ENCODE peak calls at places on chromosomes 6 and 20, in six cellular contexts. One of them, this sample, is unnamed.

GRCh38 chr6:75600694-75601265 is 900 bp upstream of the SENP6 start:
- DNase-seq in naive thymus-derived CD8-positive, alpha-beta T cell: no peak
- DNase-seq in cardiac muscle cell: no peak
- DNase-seq in sciatic nerve: no peak
- DNase-seq in activated T-cell treated with anti-CD3 and anti-CD28 coated beads for 1 hour: no peak
- DNase-seq in right lobe of liver: no peak
- DNase-seq in this sample: no peak

GRCh38 chr6:43516367-43516696 is 394 bp downstream of the YIPF3 start:
- DNase-seq in naive thymus-derived CD8-positive, alpha-beta T cell: no peak
- DNase-seq in cardiac muscle cell: no peak
- DNase-seq in sciatic nerve: no peak
- DNase-seq in activated T-cell treated with anti-CD3 and anti-CD28 coated beads for 1 hour: no peak
- DNase-seq in right lobe of liver: no peak
- DNase-seq in this sample: no peak

GRCh38 chr6:128363020-128363419 is 157.4 kb downstream of the PTPRK start:
- DNase-seq in naive thymus-derived CD8-positive, alpha-beta T cell: no peak
- DNase-seq in cardiac muscle cell: no peak
- DNase-seq in sciatic nerve: no peak
- DNase-seq in activated T-cell treated with anti-CD3 and anti-CD28 coated beads for 1 hour: no peak
- DNase-seq in right lobe of liver: no peak
- DNase-seq in this sample: no peak

GRCh38 chr6:28353981-28354676 is 4.4 kb downstream of the ZKSCAN3 start:
- DNase-seq in naive thymus-derived CD8-positive, alpha-beta T cell: no peak
- DNase-seq in cardiac muscle cell: no peak
- DNase-seq in sciatic nerve: peak; percentile 66
- DNase-seq in activated T-cell treated with anti-CD3 and anti-CD28 coated beads for 1 hour: no peak
- DNase-seq in right lobe of liver: peak; percentile 34
- DNase-seq in this sample: no peak

GRCh38 chr6:166714581-166714980 is 87.5 kb upstream of the RPS6KA2 start:
- DNase-seq in naive thymus-derived CD8-positive, alpha-beta T cell: no peak
- DNase-seq in cardiac muscle cell: no peak
- DNase-seq in sciatic nerve: no peak
- DNase-seq in activated T-cell treated with anti-CD3 and anti-CD28 coated beads for 1 hour: no peak
- DNase-seq in right lobe of liver: no peak
- DNase-seq in this sample: no peak

GRCh38 chr6:29764422-29765196 is 41.4 kb downstream of the HLA-F start:
- DNase-seq in naive thymus-derived CD8-positive, alpha-beta T cell: no peak
- DNase-seq in cardiac muscle cell: no peak
- DNase-seq in sciatic nerve: no peak
- DNase-seq in activated T-cell treated with anti-CD3 and anti-CD28 coated beads for 1 hour: no peak
- DNase-seq in right lobe of liver: no peak
- DNase-seq in this sample: no peak

GRCh38 chr20:36098364-36098763 is 56.2 kb upstream of the EPB41L1 start:
- DNase-seq in naive thymus-derived CD8-positive, alpha-beta T cell: peak; percentile 17
- DNase-seq in cardiac muscle cell: no peak
- DNase-seq in sciatic nerve: no peak
- DNase-seq in activated T-cell treated with anti-CD3 and anti-CD28 coated beads for 1 hour: no peak
- DNase-seq in right lobe of liver: no peak
- DNase-seq in this sample: no peak

GRCh38 chr6:2376429-2377355 is 131.3 kb upstream of the GMDS start:
- DNase-seq in naive thymus-derived CD8-positive, alpha-beta T cell: no peak
- DNase-seq in cardiac muscle cell: no peak
- DNase-seq in sciatic nerve: no peak
- DNase-seq in activated T-cell treated with anti-CD3 and anti-CD28 coated beads for 1 hour: no peak
- DNase-seq in right lobe of liver: no peak
- DNase-seq in this sample: no peak

GRCh38 chr20:63534831-63535651 is 2.1 kb downstream of the PTK6 start:
- DNase-seq in naive thymus-derived CD8-positive, alpha-beta T cell: no peak
- DNase-seq in cardiac muscle cell: no peak
- DNase-seq in sciatic nerve: no peak
- DNase-seq in activated T-cell treated with anti-CD3 and anti-CD28 coated beads for 1 hour: no peak
- DNase-seq in right lobe of liver: peak; percentile 73
- DNase-seq in this sample: no peak

GRCh38 chr20:2771631-2772080 is 28.8 kb downstream of the CPXM1 start:
- DNase-seq in naive thymus-derived CD8-positive, alpha-beta T cell: no peak
- DNase-seq in cardiac muscle cell: no peak
- DNase-seq in sciatic nerve: no peak
- DNase-seq in activated T-cell treated with anti-CD3 and anti-CD28 coated beads for 1 hour: no peak
- DNase-seq in right lobe of liver: no peak
- DNase-seq in this sample: no peak

GRCh38 chr6:89828988-89829590 is 591 bp upstream of the CASP8AP2 start:
- DNase-seq in naive thymus-derived CD8-positive, alpha-beta T cell: no peak
- DNase-seq in cardiac muscle cell: no peak
- DNase-seq in sciatic nerve: no peak
- DNase-seq in activated T-cell treated with anti-CD3 and anti-CD28 coated beads for 1 hour: no peak
- DNase-seq in right lobe of liver: no peak
- DNase-seq in this sample: no peak

GRCh38 chr6:132843316-132844040 is 29.1 kb downstream of the RPS12 start:
- DNase-seq in naive thymus-derived CD8-positive, alpha-beta T cell: no peak
- DNase-seq in cardiac muscle cell: no peak
- DNase-seq in sciatic nerve: no peak
- DNase-seq in activated T-cell treated with anti-CD3 and anti-CD28 coated beads for 1 hour: no peak
- DNase-seq in right lobe of liver: no peak
- DNase-seq in this sample: no peak

GRCh38 chr6:44662461-44663121 is 275.1 kb downstream of the CDC5L start:
- DNase-seq in naive thymus-derived CD8-positive, alpha-beta T cell: no peak
- DNase-seq in cardiac muscle cell: no peak
- DNase-seq in sciatic nerve: no peak
- DNase-seq in activated T-cell treated with anti-CD3 and anti-CD28 coated beads for 1 hour: no peak
- DNase-seq in right lobe of liver: no peak
- DNase-seq in this sample: no peak

GRCh38 chr6:88728756-88729155 is 234.7 kb downstream of the RNGTT start:
- DNase-seq in naive thymus-derived CD8-positive, alpha-beta T cell: no peak
- DNase-seq in cardiac muscle cell: no peak
- DNase-seq in sciatic nerve: no peak
- DNase-seq in activated T-cell treated with anti-CD3 and anti-CD28 coated beads for 1 hour: no peak
- DNase-seq in right lobe of liver: no peak
- DNase-seq in this sample: no peak

GRCh38 chr6:129719692-129720091 is 9.7 kb upstream of the ARHGAP18 start:
- DNase-seq in naive thymus-derived CD8-positive, alpha-beta T cell: no peak
- DNase-seq in cardiac muscle cell: no peak
- DNase-seq in sciatic nerve: no peak
- DNase-seq in activated T-cell treated with anti-CD3 and anti-CD28 coated beads for 1 hour: no peak
- DNase-seq in right lobe of liver: no peak
- DNase-seq in this sample: no peak

GRCh38 chr6:139925894-139926641 is 551.6 kb upstream of the CITED2 start:
- DNase-seq in naive thymus-derived CD8-positive, alpha-beta T cell: no peak
- DNase-seq in cardiac muscle cell: no peak
- DNase-seq in sciatic nerve: no peak
- DNase-seq in activated T-cell treated with anti-CD3 and anti-CD28 coated beads for 1 hour: no peak
- DNase-seq in right lobe of liver: no peak
- DNase-seq in this sample: no peak

GRCh38 chr6:15066433-15067337 is 179.2 kb upstream of the JARID2 start:
- DNase-seq in naive thymus-derived CD8-positive, alpha-beta T cell: no peak
- DNase-seq in cardiac muscle cell: no peak
- DNase-seq in sciatic nerve: peak; percentile 60
- DNase-seq in activated T-cell treated with anti-CD3 and anti-CD28 coated beads for 1 hour: no peak
- DNase-seq in right lobe of liver: peak; percentile 44
- DNase-seq in this sample: no peak

GRCh38 chr6:131954775-131955107 is 3.6 kb upstream of the CCN2 start:
- DNase-seq in naive thymus-derived CD8-positive, alpha-beta T cell: no peak
- DNase-seq in cardiac muscle cell: peak; percentile 75
- DNase-seq in sciatic nerve: no peak
- DNase-seq in activated T-cell treated with anti-CD3 and anti-CD28 coated beads for 1 hour: no peak
- DNase-seq in right lobe of liver: no peak
- DNase-seq in this sample: no peak

GRCh38 chr6:71206086-71206485 is 82.5 kb upstream of the OGFRL1 start:
- DNase-seq in naive thymus-derived CD8-positive, alpha-beta T cell: no peak
- DNase-seq in cardiac muscle cell: no peak
- DNase-seq in sciatic nerve: no peak
- DNase-seq in activated T-cell treated with anti-CD3 and anti-CD28 coated beads for 1 hour: no peak
- DNase-seq in right lobe of liver: no peak
- DNase-seq in this sample: no peak

GRCh38 chr6:113857565-113858066 is 471 bp downstream of the MARCKS start:
- DNase-seq in naive thymus-derived CD8-positive, alpha-beta T cell: no peak
- DNase-seq in cardiac muscle cell: peak; percentile 38
- DNase-seq in sciatic nerve: peak; percentile 61
- DNase-seq in activated T-cell treated with anti-CD3 and anti-CD28 coated beads for 1 hour: no peak
- DNase-seq in right lobe of liver: peak; percentile 26
- DNase-seq in this sample: peak; percentile 59

GRCh38 chr6:107653861-107654394 is 164.0 kb downstream of the SOBP start:
- DNase-seq in naive thymus-derived CD8-positive, alpha-beta T cell: no peak
- DNase-seq in cardiac muscle cell: no peak
- DNase-seq in sciatic nerve: no peak
- DNase-seq in activated T-cell treated with anti-CD3 and anti-CD28 coated beads for 1 hour: no peak
- DNase-seq in right lobe of liver: no peak
- DNase-seq in this sample: no peak

GRCh38 chr6:149929422-149929821 is 6.5 kb upstream of the RAET1G start:
- DNase-seq in naive thymus-derived CD8-positive, alpha-beta T cell: no peak
- DNase-seq in cardiac muscle cell: peak; percentile 34
- DNase-seq in sciatic nerve: no peak
- DNase-seq in activated T-cell treated with anti-CD3 and anti-CD28 coated beads for 1 hour: no peak
- DNase-seq in right lobe of liver: no peak
- DNase-seq in this sample: no peak

This sample was measured in HuH-7.5.